ENCODE peak calls at places on chromosome 16, in four cellular contexts. P, A, F and H are unnamed samples.

GRCh38 chr16:13957197-13958078 is 37.5 kb downstream of the ERCC4 start:
- DNase-seq in P (peak; percentile 79), A (peak; percentile 43), F (no peak), H (peak; percentile 77)

GRCh38 chr16:89295915-89296314 is 78.4 kb downstream of the ZNF778 start:
- DNase-seq in P (no peak), A (no peak), F (no peak), H (no peak)

GRCh38 chr16:86083382-86084002 is 184.5 kb downstream of the IRF8 start:
- DNase-seq in P (no peak), A (no peak), F (no peak), H (no peak)

GRCh38 chr16:50640391-50640790 is 40.7 kb downstream of the SNX20 start:
- DNase-seq in P (no peak), A (no peak), F (no peak), H (no peak)

GRCh38 chr16:50635505-50636392 is 45.4 kb downstream of the SNX20 start:
- DNase-seq in P (no peak), A (peak; percentile 44), F (peak; percentile 23), H (no peak)

GRCh38 chr16:88282221-88283041 is 100.3 kb upstream of the ZNF469 start:
- DNase-seq in P (no peak), A (peak; percentile 80), F (no peak), H (peak; percentile 41)

GRCh38 chr16:74734361-74735161 is 33.9 kb upstream of the MLKL start:
- DNase-seq in P (no peak), A (no peak), F (no peak), H (no peak)

GRCh38 chr16:51276335-51276734 is 125.3 kb upstream of the SALL1 start:
- DNase-seq in P (peak; percentile 18), A (no peak), F (no peak), H (no peak)

GRCh38 chr16:84321932-84322331 is 27.3 kb downstream of the WFDC1 start:
- DNase-seq in P (no peak), A (no peak), F (no peak), H (no peak)

GRCh38 chr16:27382187-27382855 is 19.7 kb upstream of the IL21R start:
- DNase-seq in P (no peak), A (no peak), F (no peak), H (no peak)

GRCh38 chr16:9318764-9319163 is 227.3 kb downstream of the HAPSTR1 start:
- DNase-seq in P (no peak), A (no peak), F (peak; percentile 12), H (no peak)

GRCh38 chr16:22184615-22184968 is 21.5 kb upstream of the EEF2K start:
- DNase-seq in P (no peak), A (no peak), F (no peak), H (no peak)

GRCh38 chr16:83113811-83114210 is 487.0 kb downstream of the CDH13 start:
- DNase-seq in P (no peak), A (no peak), F (no peak), H (no peak)